ENCODE peak calls at places on chromosomes 4 and X, in four cellular contexts. R is HepG2, O is GM12878, D is K562. H is an unnamed sample.

GRCh38 chr4:168621806-168622589 is 125.1 kb downstream of the PALLD start:
- DNase-seq in O (no peak), D (no peak), R (no peak), H (no peak)

GRCh38 chrX:154890990-154891639 is 5.0 kb downstream of the F8A1 start:
- DNase-seq in R (no peak), O (no peak), D (no peak), H (no peak)

GRCh38 chrX:139949703-139950102 is 15.6 kb downstream of the CXorf66 start:
- DNase-seq in R (no peak), D (no peak), O (no peak), H (peak; percentile 49)

GRCh38 chr4:48005781-48006180 is 10.7 kb downstream of the CNGA1 start:
- DNase-seq in O (no peak), R (no peak), D (no peak), H (no peak)

GRCh38 chr4:176753049-176753448 is 39.7 kb downstream of the VEGFC start:
- DNase-seq in O (no peak), D (no peak), R (no peak), H (no peak)

GRCh38 chrX:87873347-87873941 is 355.8 kb downstream of the KLHL4 start:
- DNase-seq in O (no peak), R (peak; percentile 0), D (no peak), H (no peak)

GRCh38 chr4:119733431-119733830 is 104.8 kb upstream of the PDE5A start:
- DNase-seq in O (no peak), R (no peak), D (no peak), H (no peak)

GRCh38 chr4:139763205-139763604 is 97.6 kb downstream of the MGST2 start:
- DNase-seq in D (no peak), O (no peak), R (no peak), H (peak; percentile 43)

GRCh38 chr4:8860096-8860891 is 11.3 kb downstream of the HMX1 start:
- DNase-seq in O (no peak), R (no peak), D (no peak), H (peak; percentile 76)

GRCh38 chrX:136691028-136691809 is 43.3 kb downstream of the CD40LG start:
- DNase-seq in D (no peak), R (no peak), O (no peak), H (no peak)

GRCh38 chr4:25098964-25099843 is 61.0 kb downstream of the SEPSECS start:
- DNase-seq in O (no peak), R (no peak), D (peak; percentile 59), H (no peak)

GRCh38 chr4:19408488-19408887 is 843.2 kb upstream of the SLIT2 start:
- DNase-seq in D (no peak), R (no peak), O (no peak), H (no peak)
- TF ChIP-seq REST in D (no peak), R (no peak), O (no peak), H (no peak)

DNA sequence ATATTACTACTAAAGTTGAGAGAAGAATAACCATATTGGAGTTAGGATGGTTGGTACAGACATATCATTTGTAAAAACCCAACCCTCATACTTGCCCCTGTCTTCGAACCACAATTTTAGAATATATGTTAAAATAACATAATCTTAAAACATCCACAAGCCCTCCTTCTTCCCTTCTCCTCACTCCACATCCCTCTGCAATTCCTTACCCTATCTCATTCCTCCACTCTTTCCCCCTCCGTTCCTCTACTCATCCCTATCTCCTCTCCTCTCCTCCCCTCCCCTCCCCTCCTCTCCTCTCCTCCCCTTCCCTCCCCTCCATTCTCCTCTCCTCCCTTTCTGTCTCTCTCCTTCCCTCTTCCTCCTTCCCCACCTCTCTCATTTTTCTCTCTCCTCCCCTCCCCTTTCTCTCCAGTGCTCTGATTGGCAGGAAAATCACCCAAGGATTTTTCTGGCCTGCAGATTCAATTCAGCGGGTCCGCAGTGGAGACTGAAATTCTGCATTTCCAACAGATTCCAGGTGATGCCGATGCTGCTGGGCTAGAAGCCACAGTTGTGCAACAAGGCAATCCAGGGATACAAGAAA is 17.4 kb upstream of the ODAM start:
- DNase-seq in D (no peak), O (no peak), R (no peak), H (peak; percentile 17)
- TF ChIP-seq CREB1 in D (no peak), O (no peak), R (no peak), H (no peak)

GRCh38 chr4:118281611-118282442 is 71.0 kb downstream of the PRSS12 start:
- DNase-seq in R (peak; percentile 18), O (no peak), D (peak; percentile 52), H (no peak)
- TF ChIP-seq POLR2AphosphoS5 in R (peak; percentile 63), O (peak; percentile 50), D (peak; percentile 81), H (peak; percentile 65)

DNA sequence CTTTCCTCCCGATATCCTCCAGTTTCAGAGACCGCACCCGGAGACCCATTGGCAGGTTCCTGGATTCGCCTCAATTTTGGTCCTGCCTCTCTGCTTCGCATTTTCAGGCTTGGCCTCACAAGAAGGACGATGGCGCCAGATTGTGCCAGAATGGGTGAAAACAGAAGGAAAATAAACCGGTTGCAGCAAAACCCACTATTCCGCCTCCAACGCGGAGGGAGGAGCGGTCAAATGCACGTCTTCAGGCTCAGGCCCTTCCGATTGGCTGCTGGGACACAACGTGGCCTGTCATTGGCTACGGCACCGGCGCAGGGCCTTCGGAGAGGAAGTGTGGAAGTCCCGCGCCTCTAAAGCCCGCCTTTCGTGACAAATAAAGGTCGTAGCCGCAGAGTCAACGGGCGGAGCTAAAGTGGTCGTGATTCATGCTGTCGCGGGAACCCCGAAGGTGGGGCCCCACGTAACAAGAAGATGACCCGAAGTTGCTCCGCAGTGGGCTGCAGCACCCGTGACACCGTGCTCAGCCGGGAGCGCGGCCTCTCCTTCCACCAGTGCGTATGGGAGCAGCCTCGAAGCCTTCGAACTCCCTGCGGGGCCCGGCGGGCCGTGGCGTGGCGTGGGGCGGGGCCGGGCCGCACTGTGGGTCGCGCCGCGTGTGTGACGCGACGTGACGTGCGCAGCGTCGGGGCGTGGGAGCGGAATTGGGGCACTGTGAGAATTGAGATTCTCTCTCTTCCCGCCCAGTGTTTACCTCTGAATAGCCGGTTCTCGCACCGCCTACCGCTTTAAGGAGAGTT is at the start of gene THAP9:
- DNase-seq in D (peak; percentile 99), R (peak; percentile 98), O (peak; percentile 96), H (peak; percentile 98)
- TF ChIP-seq REST in D (no peak), R (no peak), O (peak; percentile 53), H (no peak)

GRCh38 chr4:30471861-30472260 is 248.3 kb upstream of the PCDH7 start:
- DNase-seq in R (no peak), O (no peak), D (no peak), H (no peak)
- TF ChIP-seq CREB1 in R (no peak), O (no peak), D (no peak), H (no peak)